ENCODE peak calls at places on chromosomes 16 and 17, in ten cellular contexts. K is foreskin fibroblast, H is astrocyte of the spinal cord, O is stomach, C is heart left ventricle, U is ovary, E is AG04450, R is body of pancreas, F is thyroid gland, S is astrocyte of the cerebellum. X is an unnamed sample.

GRCh38 chr16:75462804-75463203 is 1.7 kb downstream of the TMEM170A start:
- DNase-seq in H (no peak), E (no peak), C (no peak), R (no peak), O (no peak), F (no peak), U (no peak), K (peak; percentile 21), S (no peak), X (no peak)

GRCh38 chr17:33375086-33375485 is 82.0 kb upstream of the ASIC2 start:
- DNase-seq in S (no peak), R (no peak), K (no peak), O (no peak), E (no peak), H (no peak), C (no peak), F (no peak), U (no peak), X (no peak)

GRCh38 chr17:2468270-2468669 is 43.4 kb downstream of the METTL16 start:
- DNase-seq in U (no peak), H (peak; percentile 95), F (no peak), R (no peak), O (no peak), C (no peak), S (peak; percentile 96), K (peak; percentile 24), E (peak; percentile 87), X (peak; percentile 62)

GRCh38 chr17:82440991-82441627 is 9.4 kb downstream of the CYBC1 start:
- DNase-seq in F (no peak), U (no peak), R (no peak), C (no peak), K (peak; percentile 41), H (peak; percentile 28), O (no peak), E (no peak), S (no peak), X (no peak)

GRCh38 chr17:16419074-16419928 is 3.9 kb downstream of the TRPV2 start:
- DNase-seq in H (peak; percentile 92), E (peak; percentile 66), O (no peak), S (peak; percentile 88), F (peak; percentile 74), K (peak; percentile 92), C (no peak), R (peak; percentile 51), U (no peak), X (peak; percentile 46)

GRCh38 chr17:37167756-37168155 is 208.0 kb upstream of the C17orf78 start:
- DNase-seq in F (no peak), S (no peak), C (no peak), E (no peak), H (no peak), O (no peak), K (no peak), U (no peak), R (no peak), X (no peak)

GRCh38 chr17:43530303-43531081 is 15.6 kb downstream of the ETV4 start:
- DNase-seq in S (peak; percentile 79), F (peak; percentile 99), U (peak; percentile 94), O (peak; percentile 41), H (peak; percentile 97), R (peak; percentile 90), C (peak; percentile 85), K (peak; percentile 97), E (peak; percentile 90), X (no peak)

GRCh38 chr16:11560701-11561439 is 25.8 kb downstream of the LITAF start:
- DNase-seq in H (peak; percentile 9), C (no peak), R (peak; percentile 31), U (peak; percentile 52), F (no peak), S (no peak), K (peak; percentile 75), O (no peak), E (no peak), X (no peak)

GRCh38 chr17:9668532-9668931 is 23.2 kb downstream of the USP43 start:
- DNase-seq in S (peak; percentile 80), O (no peak), H (peak; percentile 85), U (no peak), F (no peak), K (no peak), R (no peak), C (no peak), E (no peak), X (no peak)

GRCh38 chr16:49281843-49282642 is 405 bp upstream of the CBLN1 start:
- DNase-seq in C (peak; percentile 84), S (no peak), E (no peak), O (peak; percentile 77), F (peak; percentile 91), U (no peak), K (peak; percentile 76), R (peak; percentile 91), H (peak; percentile 25), X (no peak)

GRCh38 chr17:1270210-1271019 is at the start of gene BHLHA9:
- DNase-seq in S (no peak), E (no peak), C (no peak), H (no peak), K (peak; percentile 39), U (no peak), O (no peak), F (no peak), R (no peak), X (no peak)

GRCh38 chr17:55161935-55162555 is 102.7 kb upstream of the HLF start:
- DNase-seq in K (peak; percentile 93), H (peak; percentile 89), S (peak; percentile 53), E (peak; percentile 42), R (no peak), F (no peak), U (no peak), C (no peak), O (no peak), X (peak; percentile 71)

GRCh38 chr17:1908699-1909309 is 79.0 kb downstream of the RPA1 start:
- DNase-seq in U (peak; percentile 69), K (peak; percentile 87), E (peak; percentile 48), S (peak; percentile 55), H (peak; percentile 74), C (peak; percentile 52), O (peak; percentile 65), R (peak; percentile 74), F (peak; percentile 62), X (peak; percentile 37)

GRCh38 chr16:66678314-66678713 is 18.2 kb downstream of the CMTM4 start:
- DNase-seq in K (no peak), H (no peak), S (no peak), U (no peak), E (no peak), R (no peak), F (no peak), C (no peak), O (no peak), X (no peak)

GRCh38 chr16:1614226-1615102 is 2.3 kb downstream of the CRAMP1 start:
- DNase-seq in R (peak; percentile 25), H (peak; percentile 37), E (no peak), C (no peak), O (peak; percentile 31), F (peak; percentile 20), S (no peak), K (peak; percentile 69), U (peak; percentile 36), X (no peak)

GRCh38 chr17:57737450-57737849 is 7.6 kb downstream of the CCDC182 start:
- DNase-seq in C (no peak), O (no peak), H (no peak), U (no peak), S (no peak), F (no peak), K (no peak), R (no peak), E (no peak), X (no peak)

GRCh38 chr17:57744195-57745170 is 616 bp downstream of the CCDC182 start:
- DNase-seq in S (no peak), F (no peak), C (no peak), E (no peak), U (no peak), O (no peak), H (no peak), K (no peak), R (no peak), X (no peak)

GRCh38 chr17:57735707-57736106 is 9.4 kb downstream of the CCDC182 start:
- DNase-seq in C (no peak), H (no peak), E (no peak), U (no peak), R (no peak), S (no peak), F (no peak), K (no peak), O (no peak), X (no peak)

GRCh38 chr17:57739402-57740224 is 5.5 kb downstream of the CCDC182 start:
- DNase-seq in F (no peak), O (no peak), K (peak; percentile 19), R (no peak), E (no peak), C (no peak), U (no peak), H (no peak), S (no peak), X (no peak)

DNA sequence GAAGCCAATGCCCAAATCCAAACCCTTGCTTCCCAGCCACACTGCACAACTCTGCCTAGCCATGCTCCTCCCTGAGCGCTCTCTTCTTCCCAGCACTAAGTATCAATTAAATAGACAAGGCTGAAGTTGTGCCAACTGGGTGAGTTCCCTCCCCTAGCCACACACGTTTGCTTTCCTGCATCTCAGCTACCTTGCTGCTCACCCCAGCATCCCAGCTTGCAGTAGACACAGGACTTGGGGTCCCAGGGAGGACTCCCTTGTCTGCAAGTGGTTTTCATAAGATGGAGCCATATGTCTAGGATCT is 4.9 kb downstream of the CCDC182 start:
- DNase-seq in F (no peak), O (no peak), S (no peak), H (no peak), U (no peak), E (no peak), R (no peak), K (no peak), C (no peak), X (no peak)
- TF ChIP-seq CTCF in F (no peak), O (no peak), S (no peak), H (no peak), U (no peak), E (no peak), R (no peak), K (no peak), C (no peak), X (no peak)

GRCh38 chr16:56606688-56607618 is 1.4 kb upstream of the MT2A start:
- DNase-seq in C (peak; percentile 91), H (peak; percentile 97), S (peak; percentile 93), R (peak; percentile 70), U (peak; percentile 62), E (peak; percentile 93), O (peak; percentile 62), F (peak; percentile 70), K (peak; percentile 100), X (peak; percentile 95)
- H3K4me3 ChIP-seq in C (no peak overlapping the region), H (peak overlapping the region; percentile 7), S (peak overlapping the region; percentile 18), R (no peak overlapping the region), U (no peak overlapping the region), E (peak overlapping the region; percentile 48), O (no peak overlapping the region), F (no peak overlapping the region), K (peak overlapping the region; percentile 9), X (peak overlapping the region; percentile 33)

GRCh38 chr16:72818286-72818845 is 229.6 kb downstream of the ZFHX3 start:
- DNase-seq in O (no peak), K (no peak), F (no peak), H (peak; percentile 42), S (peak; percentile 62), C (no peak), U (no peak), R (no peak), E (no peak), X (no peak)
- TF ChIP-seq CTCF in O (no peak), K (peak; percentile 9), F (no peak), H (peak; percentile 25), S (peak; percentile 32), C (no peak), U (no peak), R (no peak), E (no peak), X (peak; percentile 31)

GRCh38 chr17:50059256-50059655 is 3.3 kb downstream of the ITGA3 start:
- DNase-seq in K (no peak), F (peak; percentile 38), R (peak; percentile 86), O (peak; percentile 64), E (no peak), U (no peak), S (no peak), H (no peak), C (no peak), X (no peak)
- H3K4me3 ChIP-seq in K (no peak overlapping the region), F (no peak overlapping the region), R (no peak overlapping the region), O (no peak overlapping the region), E (peak overlapping the region; percentile 44), U (no peak overlapping the region), S (no peak overlapping the region), H (no peak overlapping the region), C (no peak overlapping the region), X (no peak overlapping the region)

X was measured in AG09309.